ENCODE peak calls at places on chromosomes 1 and 21, in four cellular contexts. One of them, this sample, is unnamed.

GRCh38 chr1:68600049-68600661 is 103.3 kb upstream of the DEPDC1 start:
- DNase-seq in cardiac fibroblast: peak; percentile 38
- DNase-seq in esophagus squamous epithelium: no peak
- DNase-seq in thoracic aorta: no peak
- DNase-seq in this sample: no peak

GRCh38 chr21:28066051-28066450 is 926.6 kb downstream of the LTN1 start:
- DNase-seq in cardiac fibroblast: peak; percentile 28
- DNase-seq in esophagus squamous epithelium: no peak
- DNase-seq in thoracic aorta: no peak
- DNase-seq in this sample: no peak

GRCh38 chr1:46183119-46183842 is 7.0 kb upstream of the P3R3URF start:
- DNase-seq in thoracic aorta: peak; percentile 76
- DNase-seq in esophagus squamous epithelium: no peak
- DNase-seq in cardiac fibroblast: peak; percentile 97
- DNase-seq in this sample: peak; percentile 100

GRCh38 chr1:31860576-31860975 is 44.8 kb upstream of the SPOCD1 start:
- DNase-seq in esophagus squamous epithelium: no peak
- DNase-seq in cardiac fibroblast: no peak
- DNase-seq in thoracic aorta: no peak
- DNase-seq in this sample: no peak

GRCh38 chr21:30646904-30647303 is 4.2 kb downstream of the KRTAP20-3 start:
- DNase-seq in esophagus squamous epithelium: no peak
- DNase-seq in thoracic aorta: no peak
- DNase-seq in cardiac fibroblast: no peak
- DNase-seq in this sample: no peak

GRCh38 chr1:21012937-21013336 is 163.8 kb downstream of the EIF4G3 start:
- DNase-seq in thoracic aorta: no peak
- DNase-seq in esophagus squamous epithelium: no peak
- DNase-seq in cardiac fibroblast: no peak
- DNase-seq in this sample: no peak

GRCh38 chr21:36454079-36454478 is 25.8 kb downstream of the CLDN14 start:
- DNase-seq in cardiac fibroblast: no peak
- DNase-seq in thoracic aorta: no peak
- DNase-seq in esophagus squamous epithelium: no peak
- DNase-seq in this sample: no peak

GRCh38 chr1:25767437-25767770 is 32.6 kb upstream of the SELENON start:
- DNase-seq in thoracic aorta: no peak
- DNase-seq in cardiac fibroblast: no peak
- DNase-seq in esophagus squamous epithelium: no peak
- DNase-seq in this sample: no peak

GRCh38 chr21:37764696-37765095 is 151.6 kb downstream of the KCNJ6 start:
- DNase-seq in esophagus squamous epithelium: no peak
- DNase-seq in cardiac fibroblast: no peak
- DNase-seq in thoracic aorta: no peak
- DNase-seq in this sample: no peak

GRCh38 chr1:26361605-26362122 is 7.7 kb upstream of the CRYBG2 start:
- DNase-seq in thoracic aorta: no peak
- DNase-seq in cardiac fibroblast: no peak
- DNase-seq in esophagus squamous epithelium: no peak
- DNase-seq in this sample: no peak

GRCh38 chr1:215957692-215958091 is 390.6 kb downstream of the KCTD3 start:
- DNase-seq in thoracic aorta: no peak
- DNase-seq in cardiac fibroblast: peak; percentile 1
- DNase-seq in esophagus squamous epithelium: no peak
- DNase-seq in this sample: no peak

GRCh38 chr1:165117482-165117881 is 239.0 kb downstream of the LMX1A start:
- DNase-seq in thoracic aorta: no peak
- DNase-seq in cardiac fibroblast: no peak
- DNase-seq in esophagus squamous epithelium: no peak
- DNase-seq in this sample: no peak

GRCh38 chr1:191176131-191176530 is 698.5 kb upstream of the BRINP3 start:
- DNase-seq in cardiac fibroblast: no peak
- DNase-seq in esophagus squamous epithelium: no peak
- DNase-seq in thoracic aorta: no peak
- DNase-seq in this sample: no peak

GRCh38 chr1:111990878-111991760 is 1.7 kb upstream of the KCND3 start:
- DNase-seq in esophagus squamous epithelium: no peak
- DNase-seq in cardiac fibroblast: peak; percentile 26
- DNase-seq in thoracic aorta: peak; percentile 23
- DNase-seq in this sample: peak; percentile 67

GRCh38 chr1:155053531-155054105 is 2.5 kb downstream of the ADAM15 start:
- DNase-seq in cardiac fibroblast: no peak
- DNase-seq in thoracic aorta: no peak
- DNase-seq in esophagus squamous epithelium: no peak
- DNase-seq in this sample: no peak

GRCh38 chr1:232328496-232329102 is 301.3 kb downstream of the SIPA1L2 start:
- DNase-seq in cardiac fibroblast: no peak
- DNase-seq in thoracic aorta: no peak
- DNase-seq in esophagus squamous epithelium: no peak
- DNase-seq in this sample: no peak

GRCh38 chr1:64183985-64184440 is 19.4 kb upstream of the UBE2U start:
- DNase-seq in cardiac fibroblast: peak; percentile 86
- DNase-seq in esophagus squamous epithelium: no peak
- DNase-seq in thoracic aorta: no peak
- DNase-seq in this sample: no peak

GRCh38 chr1:167248707-167249642 is 28.3 kb downstream of the POU2F1 start:
- DNase-seq in cardiac fibroblast: no peak
- DNase-seq in esophagus squamous epithelium: no peak
- DNase-seq in thoracic aorta: no peak
- DNase-seq in this sample: no peak

GRCh38 chr1:61238371-61238689 is 156.0 kb downstream of the NFIA start:
- DNase-seq in thoracic aorta: no peak
- DNase-seq in esophagus squamous epithelium: no peak
- DNase-seq in cardiac fibroblast: no peak
- DNase-seq in this sample: no peak

GRCh38 chr21:43667191-43667904 is 8.0 kb downstream of the RRP1B start:
- DNase-seq in esophagus squamous epithelium: no peak
- DNase-seq in thoracic aorta: no peak
- DNase-seq in cardiac fibroblast: peak; percentile 91
- DNase-seq in this sample: no peak

GRCh38 chr21:30882907-30883597 is 1.7 kb upstream of the KRTAP11-1 start:
- DNase-seq in cardiac fibroblast: no peak
- DNase-seq in esophagus squamous epithelium: no peak
- DNase-seq in thoracic aorta: no peak
- DNase-seq in this sample: no peak

GRCh38 chr1:3076388-3076740 is 7.4 kb downstream of the PRDM16 start:
- DNase-seq in esophagus squamous epithelium: no peak
- DNase-seq in thoracic aorta: no peak
- DNase-seq in cardiac fibroblast: no peak
- DNase-seq in this sample: no peak

GRCh38 chr1:112866151-112866550 is 89.8 kb downstream of the SLC16A1 start:
- DNase-seq in esophagus squamous epithelium: no peak
- DNase-seq in thoracic aorta: no peak
- DNase-seq in cardiac fibroblast: peak; percentile 85
- DNase-seq in this sample: no peak

GRCh38 chr1:247300491-247301175 is 31.0 kb downstream of the ZNF496 start:
- DNase-seq in esophagus squamous epithelium: no peak
- DNase-seq in thoracic aorta: no peak
- DNase-seq in cardiac fibroblast: no peak
- DNase-seq in this sample: no peak

GRCh38 chr1:52691856-52692255 is 6.3 kb downstream of the COA7 start:
- DNase-seq in thoracic aorta: no peak
- DNase-seq in esophagus squamous epithelium: no peak
- DNase-seq in cardiac fibroblast: peak; percentile 22
- DNase-seq in this sample: no peak

GRCh38 chr1:217089239-217090014 is 366.2 kb upstream of the ESRRG start:
- DNase-seq in cardiac fibroblast: peak; percentile 49
- DNase-seq in thoracic aorta: no peak
- DNase-seq in esophagus squamous epithelium: no peak
- DNase-seq in this sample: peak; percentile 62

GRCh38 chr21:44966135-44967081 is 26.6 kb downstream of the SLX9 start:
- DNase-seq in cardiac fibroblast: no peak
- DNase-seq in thoracic aorta: no peak
- DNase-seq in esophagus squamous epithelium: no peak
- DNase-seq in this sample: no peak

GRCh38 chr1:110174961-110175360 is 24.7 kb downstream of the SLC6A17 start:
- DNase-seq in thoracic aorta: no peak
- DNase-seq in esophagus squamous epithelium: no peak
- DNase-seq in cardiac fibroblast: no peak
- DNase-seq in this sample: no peak

GRCh38 chr1:110171134-110171733 is 20.9 kb downstream of the SLC6A17 start:
- DNase-seq in thoracic aorta: no peak
- DNase-seq in cardiac fibroblast: no peak
- DNase-seq in esophagus squamous epithelium: no peak
- DNase-seq in this sample: no peak

GRCh38 chr1:110176299-110176956 is 26.1 kb downstream of the SLC6A17 start:
- DNase-seq in cardiac fibroblast: no peak
- DNase-seq in thoracic aorta: no peak
- DNase-seq in esophagus squamous epithelium: no peak
- DNase-seq in this sample: no peak

GRCh38 chr1:110172001-110172400 is 21.7 kb downstream of the SLC6A17 start:
- DNase-seq in thoracic aorta: no peak
- DNase-seq in esophagus squamous epithelium: no peak
- DNase-seq in cardiac fibroblast: no peak
- DNase-seq in this sample: no peak

DNA sequence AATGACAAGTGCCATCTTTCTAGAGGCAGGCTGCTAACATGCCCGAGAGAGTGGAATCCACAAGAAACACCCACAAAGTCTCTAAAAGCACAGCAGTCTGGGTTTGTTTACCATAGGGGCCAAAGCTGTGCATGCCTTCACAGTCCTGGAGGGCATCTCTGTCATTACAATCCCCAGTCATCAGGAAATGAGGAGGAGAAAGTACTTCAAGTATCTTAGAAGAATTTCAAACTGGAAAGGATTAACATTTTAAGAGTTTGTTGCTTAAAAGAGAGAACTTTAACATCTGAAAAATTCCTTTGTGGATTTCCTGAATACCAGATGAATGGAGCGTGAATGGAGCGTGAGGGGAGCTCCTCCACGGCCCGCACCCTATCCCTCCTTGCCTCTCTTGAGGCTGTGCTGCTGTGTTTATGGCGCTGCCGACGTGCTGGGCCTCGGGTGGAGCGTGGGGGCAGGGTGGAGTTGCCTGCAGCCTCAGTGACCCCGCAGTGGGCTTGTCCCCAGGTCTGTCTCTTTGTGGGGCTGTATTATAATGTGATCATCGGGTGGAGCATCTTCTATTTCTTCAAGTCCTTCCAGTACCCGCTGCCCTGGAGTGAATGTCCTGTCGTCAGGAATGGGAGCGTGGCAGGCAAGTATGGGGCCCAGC is 23.3 kb downstream of the SLC6A17 start:
- DNase-seq in thoracic aorta: no peak
- DNase-seq in esophagus squamous epithelium: no peak
- DNase-seq in cardiac fibroblast: no peak
- DNase-seq in this sample: no peak
- TF ChIP-seq CTCF in thoracic aorta: no peak
- TF ChIP-seq CTCF in esophagus squamous epithelium: no peak
- TF ChIP-seq CTCF in cardiac fibroblast: no peak
- TF ChIP-seq CTCF in this sample: no peak

GRCh38 chr1:9202240-9202870 is 32.2 kb upstream of the H6PD start:
- DNase-seq in esophagus squamous epithelium: no peak
- DNase-seq in cardiac fibroblast: no peak
- DNase-seq in thoracic aorta: no peak
- DNase-seq in this sample: no peak
- H3K4me3 ChIP-seq in esophagus squamous epithelium: peak overlapping the region; percentile 34
- H3K4me3 ChIP-seq in cardiac fibroblast: peak overlapping the region; percentile 70
- H3K4me3 ChIP-seq in thoracic aorta: peak overlapping the region; percentile 60
- H3K4me3 ChIP-seq in this sample: no peak overlapping the region

GRCh38 chr1:66143661-66144060 is 351.0 kb downstream of the PDE4B start:
- DNase-seq in cardiac fibroblast: no peak
- DNase-seq in esophagus squamous epithelium: no peak
- DNase-seq in thoracic aorta: no peak
- DNase-seq in this sample: no peak
- TF ChIP-seq CTCF in cardiac fibroblast: no peak
- TF ChIP-seq CTCF in esophagus squamous epithelium: no peak
- TF ChIP-seq CTCF in thoracic aorta: no peak
- TF ChIP-seq CTCF in this sample: no peak

DNA sequence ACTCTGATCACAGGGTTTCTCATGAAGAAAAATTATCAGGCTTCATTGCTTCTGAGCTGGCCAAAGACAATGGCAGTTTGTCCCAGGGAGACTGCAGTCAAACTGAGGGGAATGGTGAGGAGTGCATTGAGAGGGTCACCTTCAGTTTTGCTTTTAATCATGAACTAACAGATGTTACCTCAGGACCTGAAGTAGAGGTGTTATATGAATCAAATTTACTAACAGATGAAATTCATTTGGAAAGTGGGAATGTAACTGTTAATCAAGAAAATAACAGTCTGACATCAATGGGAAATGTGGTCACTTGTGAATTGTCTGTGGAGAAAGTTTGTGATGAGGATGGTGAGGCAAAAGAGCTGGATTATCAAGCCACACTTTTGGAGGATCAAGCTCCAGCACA is 79.4 kb upstream of the BMP8A start:
- DNase-seq in cardiac fibroblast: no peak
- DNase-seq in esophagus squamous epithelium: no peak
- DNase-seq in thoracic aorta: no peak
- DNase-seq in this sample: no peak
- H3K4me3 ChIP-seq in cardiac fibroblast: peak overlapping the region; percentile 70
- H3K4me3 ChIP-seq in esophagus squamous epithelium: no peak overlapping the region
- H3K4me3 ChIP-seq in thoracic aorta: peak overlapping the region; percentile 92
- H3K4me3 ChIP-seq in this sample: no peak overlapping the region